ENCODE peak calls at places on chromosomes 4 and X, in five cellular contexts. L is mammary epithelial cell, H is GM04503, X is tibial nerve, I is H54. G is an unnamed sample.

GRCh38 chrX:19805054-19805690 is 82.2 kb downstream of the SH3KBP1 start:
- DNase-seq in X (no peak), L (no peak), H (no peak), I (no peak), G (no peak)

GRCh38 chrX:13652256-13653021 is 502 bp upstream of the TCEANC start:
- DNase-seq in X (no peak), I (no peak), L (peak), H (peak), G (no peak)

GRCh38 chr4:19850909-19851308 is 400.8 kb upstream of the SLIT2 start:
- DNase-seq in L (peak), H (peak), X (no peak), I (peak), G (no peak)

GRCh38 chr4:99635601-99636000 is 22.0 kb downstream of the C4orf54 start:
- DNase-seq in X (no peak), I (no peak), L (peak), H (no peak), G (no peak)

GRCh38 chrX:119685225-119686066 is 7.5 kb downstream of the SEPTIN6 start:
- DNase-seq in H (no peak), X (no peak), L (no peak), I (no peak), G (peak)

GRCh38 chr4:20020049-20020448 is 231.7 kb upstream of the SLIT2 start:
- DNase-seq in I (no peak), L (no peak), H (no peak), X (no peak), G (no peak)

GRCh38 chr4:62528874-62529273 is 1328.7 kb downstream of the ADGRL3 start:
- DNase-seq in I (no peak), L (peak), H (no peak), X (no peak), G (no peak)

GRCh38 chr4:188554413-188554812 is 415.2 kb downstream of the TRIML1 start:
- DNase-seq in X (no peak), L (no peak), H (no peak), I (no peak), G (no peak)

GRCh38 chr4:53902786-53903185 is 161.6 kb downstream of the CHIC2 start:
- DNase-seq in L (peak), I (no peak), X (no peak), H (no peak), G (no peak)

GRCh38 chr4:12555011-12555410 is 929.1 kb downstream of the RAB28 start:
- DNase-seq in H (no peak), L (peak), X (no peak), I (no peak), G (no peak)

GRCh38 chr4:55136634-55137033 is 11.2 kb upstream of the KDR start:
- DNase-seq in H (no peak), L (no peak), I (no peak), X (no peak), G (no peak)

GRCh38 chr4:52093466-52093865 is 42.4 kb downstream of the SPATA18 start:
- DNase-seq in X (no peak), H (no peak), L (no peak), I (no peak), G (no peak)

GRCh38 chr4:76611611-76612010 is 176.6 kb downstream of the SHROOM3 start:
- DNase-seq in I (no peak), H (no peak), L (peak), X (no peak), G (no peak)

GRCh38 chrX:116490091-116490490 is 27.3 kb upstream of the CT83 start:
- DNase-seq in X (no peak), I (no peak), L (no peak), H (no peak), G (no peak)

GRCh38 chrX:49922291-49923241 is at the start of gene CLCN5:
- DNase-seq in I (peak), L (peak), H (peak), X (peak), G (peak)

GRCh38 chr4:113636877-113637276 is 124.7 kb downstream of the CAMK2D start:
- DNase-seq in L (peak), I (no peak), H (no peak), X (no peak), G (peak)

GRCh38 chr4:10461091-10461849 is 4.0 kb upstream of the ZNF518B start:
- DNase-seq in L (peak), X (no peak), H (no peak), I (no peak), G (no peak)

GRCh38 chrX:87941841-87942240 is 424.2 kb downstream of the KLHL4 start:
- DNase-seq in H (no peak), I (no peak), L (no peak), X (no peak), G (no peak)

GRCh38 chr4:130591091-130591490 is 1495.1 kb downstream of the C4orf33 start:
- DNase-seq in I (no peak), L (peak), H (no peak), X (no peak), G (no peak)

GRCh38 chr4:78534286-78534955 is 17.1 kb upstream of the ANXA3 start:
- DNase-seq in I (no peak), L (peak), X (no peak), H (no peak), G (no peak)

GRCh38 chr4:153620352-153620751 is 63.7 kb upstream of the TLR2 start:
- DNase-seq in I (no peak), X (no peak), L (no peak), H (peak), G (no peak)

GRCh38 chr4:84578540-84579409 is 4.2 kb upstream of the CDS1 start:
- DNase-seq in X (no peak), H (no peak), I (no peak), L (peak), G (no peak)

GRCh38 chr4:63218837-63219236 is 1190.4 kb downstream of the TECRL start:
- DNase-seq in H (no peak), X (no peak), L (no peak), I (no peak), G (no peak)

GRCh38 chrX:151977009-151977408 is 2.5 kb upstream of the GABRE start:
- DNase-seq in H (no peak), X (no peak), L (no peak), I (no peak), G (no peak)

GRCh38 chr4:2761035-2761923 is 5.1 kb upstream of the TNIP2 start:
- DNase-seq in L (no peak), X (no peak), I (no peak), H (no peak), G (no peak)

GRCh38 chr4:102586644-102587021 is 85.5 kb downstream of the NFKB1 start:
- DNase-seq in L (no peak), X (no peak), H (no peak), I (no peak), G (no peak)

GRCh38 chr4:167274346-167274745 is 40.1 kb upstream of the SPOCK3 start:
- DNase-seq in L (no peak), I (no peak), H (no peak), X (no peak), G (no peak)

GRCh38 chrX:16087081-16087480 is 36.3 kb upstream of the GRPR start:
- DNase-seq in I (no peak), L (no peak), X (no peak), H (no peak), G (no peak)

GRCh38 chrX:107715331-107716044 is 60.1 kb downstream of the TSC22D3 start:
- DNase-seq in L (peak), X (no peak), I (no peak), H (no peak), G (no peak)

GRCh38 chrX:150648296-150648940 is 44.8 kb upstream of the MTMR1 start:
- DNase-seq in X (no peak), I (no peak), L (no peak), H (no peak), G (no peak)

GRCh38 chr4:113445286-113445685 is 316.3 kb downstream of the CAMK2D start:
- DNase-seq in I (no peak), X (peak), H (peak), L (peak), G (no peak)

GRCh38 chr4:88244821-88245579 is 39.4 kb downstream of the PPM1K start:
- DNase-seq in H (no peak), L (no peak), I (no peak), X (no peak), G (no peak)

GRCh38 chr4:7877131-7877530 is 62.5 kb downstream of the AFAP1 start:
- DNase-seq in X (no peak), I (no peak), H (no peak), L (no peak), G (no peak)

GRCh38 chrX:52271212-52271611 is 86.5 kb downstream of the MAGED4 start:
- DNase-seq in H (no peak), I (no peak), X (no peak), L (peak), G (no peak)

GRCh38 chrX:110846071-110846470 is 50.5 kb upstream of the CHRDL1 start:
- DNase-seq in H (no peak), X (no peak), L (no peak), I (no peak), G (no peak)

GRCh38 chr4:95190751-95191436 is 357.9 kb downstream of the UNC5C start:
- DNase-seq in L (peak), H (no peak), I (no peak), X (no peak), G (no peak)

GRCh38 chr4:20203508-20203907 is 48.2 kb upstream of the SLIT2 start:
- DNase-seq in H (peak), X (no peak), I (no peak), L (peak), G (no peak)

GRCh38 chrX:8731579-8732395 is at the start of gene ANOS1:
- DNase-seq in H (no peak), X (peak), L (peak), I (peak), G (no peak)

GRCh38 chr4:55255171-55255570 is 90.9 kb upstream of the SRD5A3 start:
- DNase-seq in L (no peak), H (peak), I (no peak), X (no peak), G (no peak)